ENCODE peak calls at places on chromosomes 6 and 20, in nine cellular contexts. C is left lung; G is AG08396; A is naive thymus-derived CD4-positive, alpha-beta T cell; L is neural crest cell; B is NCI-H345; I is skeletal muscle cell; D is RWPE1; Z is C1 segment of cervical spinal cord. H is an unnamed sample.

GRCh38 chr20:1335961-1336698 is 7.2 kb upstream of the SDCBP2 start:
- DNase-seq in C (no peak), G (no peak), A (no peak), L (no peak), B (no peak), I (no peak), D (no peak), Z (no peak), H (no peak)

GRCh38 chr6:130810307-130811030 is 16.7 kb upstream of the SMLR1 start:
- DNase-seq in C (no peak), G (peak), A (no peak), L (no peak), B (no peak), I (no peak), D (no peak), Z (no peak), H (no peak)

GRCh38 chr20:537983-538382 is 5.6 kb downstream of the CSNK2A1 start:
- DNase-seq in C (no peak), G (no peak), A (no peak), L (no peak), B (no peak), I (no peak), D (no peak), Z (no peak), H (no peak)

GRCh38 chr6:142853244-142854180 is 91.5 kb downstream of the HIVEP2 start:
- DNase-seq in C (no peak), G (no peak), A (no peak), L (no peak), B (no peak), I (no peak), D (no peak), Z (peak), H (no peak)

GRCh38 chr20:669573-669972 is 6.0 kb downstream of the SCRT2 start:
- DNase-seq in C (no peak), G (no peak), A (no peak), L (no peak), B (no peak), I (no peak), D (no peak), Z (no peak), H (no peak)

GRCh38 chr6:45574885-45575284 is 197.2 kb upstream of the SUPT3H start:
- DNase-seq in C (no peak), G (no peak), A (no peak), L (no peak), B (no peak), I (no peak), D (no peak), Z (no peak), H (no peak)

GRCh38 chr6:150112233-150112632 is 30.6 kb upstream of the PPP1R14C start:
- DNase-seq in C (no peak), G (no peak), A (no peak), L (no peak), B (no peak), I (no peak), D (no peak), Z (no peak), H (no peak)

GRCh38 chr6:167056370-167056769 is 57.2 kb downstream of the CEP43 start:
- DNase-seq in C (no peak), G (no peak), A (peak), L (no peak), B (no peak), I (peak), D (no peak), Z (no peak), H (no peak)

GRCh38 chr6:44920952-44921491 is 407.1 kb upstream of the RUNX2 start:
- DNase-seq in C (no peak), G (no peak), A (no peak), L (no peak), B (no peak), I (no peak), D (no peak), Z (no peak), H (no peak)

GRCh38 chr20:57896017-57896416 is 186.2 kb upstream of the PMEPA1 start:
- DNase-seq in C (no peak), G (no peak), A (no peak), L (no peak), B (no peak), I (no peak), D (no peak), Z (peak), H (no peak)

GRCh38 chr6:34485321-34486060 is 19.6 kb downstream of the PACSIN1 start:
- DNase-seq in C (no peak), G (no peak), A (no peak), L (no peak), B (no peak), I (no peak), D (no peak), Z (no peak), H (no peak)